ENCODE peak calls at places on chromosome 14, in four cellular contexts. V is tibial artery, M is GM23248, C is esophagus muscularis mucosa. K is an unnamed sample.
A peak's percentile ranks its signal among the peaks of the same experiment; 100 is the strongest.

GRCh38 chr14:96624661-96625435 is 122.7 kb downstream of the PAPOLA start:
- DNase-seq in C (no peak), V (peak; percentile 54), M (peak; percentile 4), K (no peak)

GRCh38 chr14:61720302-61720677 is 25.0 kb downstream of the HIF1A start:
- DNase-seq in V (no peak), M (peak; percentile 46), C (no peak), K (no peak)

GRCh38 chr14:103562135-103562384 is 397 bp downstream of the BAG5 start:
- DNase-seq in M (peak; percentile 81), C (no peak), V (peak; percentile 77), K (no peak)

GRCh38 chr14:61540931-61541330 is 154.4 kb upstream of the HIF1A start:
- DNase-seq in V (no peak), C (no peak), M (no peak), K (no peak)

GRCh38 chr14:103847954-103848719 is 762 bp upstream of the PPP1R13B start:
- DNase-seq in M (peak; percentile 46), C (no peak), V (peak; percentile 76), K (no peak)

GRCh38 chr14:61051046-61051445 is 70.0 kb downstream of the SLC38A6 start:
- DNase-seq in V (peak; percentile 67), C (no peak), M (peak; percentile 41), K (no peak)

GRCh38 chr14:85402546-85403162 is 127.3 kb upstream of the FLRT2 start:
- DNase-seq in C (no peak), M (no peak), V (no peak), K (no peak)

GRCh38 chr14:63840981-63841380 is 11.8 kb upstream of the SYNE2 start:
- DNase-seq in C (no peak), M (no peak), V (no peak), K (no peak)

GRCh38 chr14:99234982-99235491 is 37.0 kb downstream of the BCL11B start:
- DNase-seq in V (no peak), C (no peak), M (no peak), K (peak; percentile 15)

GRCh38 chr14:38342803-38343202 is 86.9 kb upstream of the CLEC14A start:
- DNase-seq in M (peak; percentile 96), V (no peak), C (no peak), K (no peak)

GRCh38 chr14:79708991-79709390 is 502.3 kb downstream of the DIO2 start:
- DNase-seq in V (no peak), C (no peak), M (no peak), K (peak; percentile 57)

GRCh38 chr14:78713716-78714115 is 543.5 kb downstream of the NRXN3 start:
- DNase-seq in M (no peak), V (no peak), C (no peak), K (no peak)

GRCh38 chr14:105340821-105341408 is 26.4 kb downstream of the PACS2 start:
- DNase-seq in M (no peak), C (no peak), V (no peak), K (no peak)

GRCh38 chr14:99576304-99576703 is 27.7 kb downstream of the CCDC85C start:
- DNase-seq in V (no peak), C (no peak), M (peak; percentile 21), K (no peak)

GRCh38 chr14:35403085-35403396 is 1.5 kb downstream of the NFKBIA start:
- DNase-seq in C (no peak), V (peak; percentile 76), M (peak; percentile 72), K (no peak)

GRCh38 chr14:34409721-34410120 is 52.3 kb downstream of the SPTSSA start:
- DNase-seq in V (no peak), C (no peak), M (no peak), K (no peak)

GRCh38 chr14:93980464-93981201 is 4.3 kb upstream of the ASB2 start:
- DNase-seq in C (no peak), V (peak; percentile 93), M (peak; percentile 24), K (no peak)

GRCh38 chr14:52547526-52547925 is 4.8 kb downstream of the TXNDC16 start:
- DNase-seq in V (no peak), C (no peak), M (no peak), K (no peak)

GRCh38 chr14:100676089-100676685 is 50.5 kb upstream of the DLK1 start:
- DNase-seq in C (no peak), M (peak; percentile 29), V (no peak), K (no peak)

GRCh38 chr14:95547626-95548327 is 12.9 kb downstream of the GLRX5 start:
- DNase-seq in C (no peak), M (peak; percentile 39), V (no peak), K (peak; percentile 71)

GRCh38 chr14:63996575-63997220 is 143.9 kb downstream of the SYNE2 start:
- DNase-seq in M (no peak), V (no peak), C (no peak), K (peak; percentile 19)

GRCh38 chr14:52089208-52089607 is 20.3 kb upstream of the NID2 start:
- DNase-seq in M (no peak), V (no peak), C (no peak), K (peak; percentile 76)

GRCh38 chr14:21807975-21808374 is 134.4 kb upstream of the OR4E1 start:
- DNase-seq in V (no peak), M (no peak), C (no peak), K (no peak)

GRCh38 chr14:103509864-103510263 is 12.8 kb downstream of the CKB start:
- DNase-seq in C (no peak), M (no peak), V (peak; percentile 39), K (no peak)

GRCh38 chr14:64500088-64500487 is 3.5 kb downstream of the ZBTB25 start:
- DNase-seq in C (no peak), V (no peak), M (peak; percentile 32), K (no peak)

GRCh38 chr14:59044707-59045106 is 143.8 kb upstream of the DAAM1 start:
- DNase-seq in V (no peak), C (no peak), M (no peak), K (no peak)

GRCh38 chr14:66606826-66607225 is 98.9 kb downstream of the GPHN start:
- DNase-seq in C (no peak), M (no peak), V (no peak), K (no peak)

GRCh38 chr14:94043111-94043755 is 17.1 kb downstream of the OTUB2 start:
- DNase-seq in V (no peak), C (no peak), M (peak; percentile 59), K (no peak)

GRCh38 chr14:103740991-103741689 is 25.5 kb downstream of the ZFYVE21 start:
- DNase-seq in V (peak; percentile 44), C (no peak), M (no peak), K (peak; percentile 85)

GRCh38 chr14:21038416-21039058 is 3.6 kb upstream of the RNASE7 start:
- DNase-seq in V (no peak), C (no peak), M (no peak), K (no peak)

GRCh38 chr14:69268223-69268622 is 8.3 kb downstream of the GALNT16 start:
- DNase-seq in M (peak; percentile 85), C (no peak), V (peak; percentile 52), K (no peak)

GRCh38 chr14:81033841-81034240 is 78.4 kb downstream of the TSHR start:
- DNase-seq in M (no peak), V (no peak), C (no peak), K (no peak)

GRCh38 chr14:54252072-54252730 is 144.6 kb upstream of the CDKN3 start:
- DNase-seq in C (no peak), M (peak; percentile 76), V (no peak), K (peak; percentile 79)
- H3K27ac ChIP-seq in C (no peak overlapping the region), M (no peak overlapping the region), V (no peak overlapping the region), K (peak overlapping the region; percentile 66)

GRCh38 chr14:92651106-92651792 is 97.2 kb downstream of the LGMN start:
- DNase-seq in V (peak; percentile 77), C (no peak), M (no peak), K (no peak)
- H3K4me3 ChIP-seq in V (no peak overlapping the region), C (no peak overlapping the region), M (no peak overlapping the region), K (no peak overlapping the region)

DNA sequence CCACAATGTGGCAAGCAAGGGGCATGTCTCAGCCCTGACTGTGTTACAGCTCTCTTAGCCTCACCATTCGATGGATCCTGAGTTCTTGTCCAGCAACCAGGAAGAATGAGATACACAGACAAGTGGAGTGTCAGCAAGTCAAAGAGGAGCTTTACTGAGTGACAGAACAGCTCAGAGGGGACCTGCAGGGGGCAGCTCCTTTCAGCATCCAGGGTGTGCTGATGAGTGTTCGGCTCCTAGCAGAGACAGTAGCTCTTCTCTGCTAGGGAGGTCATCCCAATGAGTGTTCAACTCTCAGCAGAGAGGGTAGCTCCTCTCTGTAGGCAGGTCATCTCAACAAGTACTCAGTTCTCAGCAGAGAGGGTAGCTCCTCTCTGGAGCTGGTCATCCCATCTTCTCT is 19.1 kb downstream of the SYNJ2BP start:
- DNase-seq in V (no peak), C (no peak), M (no peak), K (no peak)
- H3K27ac ChIP-seq in V (no peak overlapping the region), C (no peak overlapping the region), M (no peak overlapping the region), K (no peak overlapping the region)

GRCh38 chr14:24459331-24459730 is 16.8 kb upstream of the SDR39U1 start:
- DNase-seq in V (no peak), C (no peak), M (no peak), K (no peak)

GRCh38 chr14:24465369-24465768 is 22.8 kb upstream of the SDR39U1 start:
- DNase-seq in V (no peak), M (no peak), C (no peak), K (no peak)

GRCh38 chr14:24461336-24461735 is 18.8 kb upstream of the SDR39U1 start:
- DNase-seq in C (no peak), M (no peak), V (no peak), K (no peak)

GRCh38 chr14:24463017-24463805 is 20.6 kb upstream of the SDR39U1 start:
- DNase-seq in C (no peak), M (no peak), V (no peak), K (no peak)

GRCh38 chr14:24463806-24464785 is 21.5 kb upstream of the SDR39U1 start:
- DNase-seq in M (no peak), V (no peak), C (no peak), K (no peak)
- H3K4me3 ChIP-seq in M (no peak overlapping the region), V (no peak overlapping the region), C (no peak overlapping the region), K (no peak overlapping the region)

GRCh38 chr14:32081901-32082300 is 4.8 kb downstream of the ARHGAP5 start:
- DNase-seq in V (no peak), C (no peak), M (no peak), K (no peak)
- H3K27ac ChIP-seq in V (no peak overlapping the region), C (no peak overlapping the region), M (no peak overlapping the region), K (no peak overlapping the region)

GRCh38 chr14:51000566-51000965 is 56.3 kb upstream of the PYGL start:
- DNase-seq in V (no peak), C (no peak), M (no peak), K (no peak)

GRCh38 chr14:51002406-51002984 is 58.2 kb upstream of the PYGL start:
- DNase-seq in M (no peak), V (no peak), C (no peak), K (no peak)

GRCh38 chr14:51006781-51007211 is 62.5 kb upstream of the PYGL start:
- DNase-seq in M (peak; percentile 95), C (no peak), V (peak; percentile 71), K (no peak)

GRCh38 chr14:51004801-51005526 is 60.7 kb upstream of the PYGL start:
- DNase-seq in C (no peak), M (peak; percentile 69), V (no peak), K (peak; percentile 7)

DNA sequence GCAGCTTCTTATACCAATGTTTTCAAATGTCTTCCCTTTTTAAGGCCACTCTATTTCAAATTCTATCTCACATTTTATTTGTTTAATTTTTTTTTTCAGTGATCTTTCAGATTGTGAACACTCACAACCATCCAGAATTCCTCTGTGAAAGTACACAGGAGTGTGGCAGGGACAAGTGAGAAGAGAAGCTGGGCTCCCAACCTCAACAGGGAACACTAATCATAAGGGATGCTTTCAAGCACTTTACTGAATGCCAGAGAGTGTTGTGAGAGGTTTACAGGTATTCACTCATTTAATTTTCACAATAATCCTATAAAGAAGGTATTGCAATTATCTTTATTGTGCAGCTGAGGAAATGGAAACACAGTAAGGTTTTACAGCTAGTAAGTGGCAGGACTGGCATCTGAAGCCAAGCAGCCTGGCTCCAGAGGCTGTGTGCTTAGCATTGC is 60.1 kb upstream of the PYGL start:
- DNase-seq in C (no peak), V (no peak), M (peak; percentile 74), K (no peak)
- H3K4me3 ChIP-seq in C (no peak overlapping the region), V (no peak overlapping the region), M (peak overlapping the region; percentile 54), K (no peak overlapping the region)

K was measured in SJSA1.